ENCODE peak calls at places on chromosomes 3 and 15, in five cellular contexts. Z is HepG2, Y is A549, G is IMR-90, K is K562. O is an unnamed sample.

GRCh38 chr15:36612063-36612788 is 32.8 kb downstream of the CDIN1 start:
- DNase-seq in Z (no peak), Y (no peak), G (peak), K (no peak), O (no peak)

GRCh38 chr15:72306211-72306785 is 13.7 kb downstream of the CELF6 start:
- DNase-seq in G (peak), Z (no peak), K (peak), Y (no peak), O (peak)

GRCh38 chr3:36993326-36994283 is at the start of gene MLH1:
- DNase-seq in Z (peak), G (peak), K (peak), Y (peak), O (peak)

GRCh38 chr15:54681578-54681977 is 515.2 kb downstream of the RSL24D1 start:
- DNase-seq in K (no peak), Y (no peak), G (no peak), Z (no peak), O (no peak)

GRCh38 chr3:118380576-118380975 is 654.1 kb downstream of the IGSF11 start:
- DNase-seq in K (no peak), Z (no peak), G (no peak), Y (no peak), O (no peak)

GRCh38 chr3:61387817-61388216 is 136.6 kb upstream of the FHIT start:
- DNase-seq in G (no peak), K (no peak), Y (no peak), Z (no peak), O (no peak)

GRCh38 chr3:167852216-167852615 is 116.7 kb downstream of the SERPINI1 start:
- DNase-seq in G (peak), K (no peak), Z (no peak), Y (no peak), O (no peak)

GRCh38 chr3:151384741-151385174 is at the start of gene P2RY12:
- DNase-seq in G (no peak), Z (no peak), K (no peak), Y (no peak), O (no peak)

GRCh38 chr3:53824795-53825194 is 21.4 kb downstream of the CHDH start:
- DNase-seq in Y (no peak), K (no peak), Z (no peak), G (no peak), O (no peak)

GRCh38 chr3:143901105-143901504 is 52.8 kb upstream of the SLC9A9 start:
- DNase-seq in Y (no peak), Z (no peak), K (no peak), G (peak), O (no peak)

GRCh38 chr15:90211440-90212168 is 10.5 kb downstream of the SEMA4B start:
- DNase-seq in Z (no peak), G (peak), Y (peak), K (no peak), O (peak)

GRCh38 chr3:54262541-54262940 is 140.2 kb downstream of the CACNA2D3 start:
- DNase-seq in Y (no peak), G (no peak), Z (no peak), K (no peak), O (no peak)

GRCh38 chr15:37536967-37537624 is 397.3 kb upstream of the TMCO5A start:
- DNase-seq in Y (no peak), Z (no peak), G (peak), K (no peak), O (no peak)

GRCh38 chr3:1734494-1735122 is 364.1 kb upstream of the CNTN4 start:
- DNase-seq in Y (no peak), Z (no peak), G (no peak), K (no peak), O (no peak)

GRCh38 chr15:56919708-56920637 is 1.5 kb downstream of the TCF12 start:
- DNase-seq in Z (peak), G (peak), Y (peak), K (peak), O (peak)

GRCh38 chr15:40031300-40031699 is 7.7 kb downstream of the SRP14 start:
- DNase-seq in G (no peak), Y (no peak), K (no peak), Z (no peak), O (no peak)

GRCh38 chr3:37505415-37505814 is 331.0 kb upstream of the LRRFIP2 start:
- DNase-seq in Z (no peak), K (no peak), Y (no peak), G (no peak), O (no peak)

GRCh38 chr3:33687406-33688010 is 30.5 kb downstream of the CLASP2 start:
- DNase-seq in K (no peak), Y (no peak), G (peak), Z (no peak), O (no peak)

GRCh38 chr15:22907161-22907950 is 68.9 kb downstream of the NIPA2 start:
- DNase-seq in Y (no peak), G (no peak), Z (no peak), K (no peak), O (no peak)

GRCh38 chr3:56277236-56277635 is 191.0 kb downstream of the ERC2 start:
- DNase-seq in K (no peak), Y (no peak), G (no peak), Z (no peak), O (no peak)

GRCh38 chr3:169895037-169895436 is 16.3 kb upstream of the SAMD7 start:
- DNase-seq in Z (no peak), Y (no peak), K (no peak), G (no peak), O (no peak)

GRCh38 chr15:38647683-38648082 is 83.1 kb upstream of the RASGRP1 start:
- DNase-seq in Z (peak), Y (peak), K (no peak), G (peak), O (no peak)

GRCh38 chr3:115562636-115563267 is 60.6 kb upstream of the GAP43 start:
- DNase-seq in Y (no peak), G (no peak), Z (no peak), K (no peak), O (no peak)

GRCh38 chr3:105868450-105868744 is 415 bp downstream of the CBLB start:
- DNase-seq in G (peak), Y (peak), Z (peak), K (peak), O (no peak)

GRCh38 chr3:164375538-164375937 is 702.8 kb downstream of the SI start:
- DNase-seq in Z (no peak), G (no peak), Y (no peak), K (no peak), O (no peak)

GRCh38 chr3:162521669-162522068 is 1025.1 kb downstream of the OTOL1 start:
- DNase-seq in Y (no peak), Z (no peak), G (no peak), K (no peak), O (no peak)

GRCh38 chr15:98717942-98718341 is 69.6 kb downstream of the IGF1R start:
- DNase-seq in G (no peak), K (no peak), Z (no peak), Y (no peak), O (no peak)

GRCh38 chr15:70420421-70421196 is 322.9 kb upstream of the TLE3 start:
- DNase-seq in G (no peak), K (no peak), Z (no peak), Y (no peak), O (peak)

GRCh38 chr3:150300847-150301517 is 107.1 kb upstream of the TSC22D2 start:
- DNase-seq in G (peak), K (no peak), Y (no peak), Z (no peak), O (no peak)

GRCh38 chr15:88124199-88124598 is 132.3 kb downstream of the NTRK3 start:
- DNase-seq in Y (no peak), G (no peak), Z (no peak), K (no peak), O (no peak)

GRCh38 chr3:3998140-3998977 is 199.1 kb downstream of the LRRN1 start:
- DNase-seq in G (no peak), K (peak), Z (peak), Y (no peak), O (peak)

GRCh38 chr15:25378501-25378901 is 60.3 kb downstream of the UBE3A start:
- DNase-seq in G (peak), Y (no peak), Z (no peak), K (peak), O (no peak)

GRCh38 chr3:123618768-123619484 is 34.1 kb upstream of the HACD2 start:
- DNase-seq in K (peak), G (peak), Y (no peak), Z (no peak), O (no peak)
- TF ChIP-seq MAFK in K (no peak), G (no peak), Y (no peak), Z (no peak), O (no peak)

GRCh38 chr15:58742424-58743160 is 6.9 kb downstream of the ADAM10 start:
- DNase-seq in G (peak), Z (peak), K (no peak), Y (no peak), O (no peak)

GRCh38 chr15:58741032-58741431 is 8.5 kb downstream of the ADAM10 start:
- DNase-seq in Z (no peak), K (no peak), G (no peak), Y (no peak), O (no peak)

GRCh38 chr15:58743161-58743502 is 6.4 kb downstream of the ADAM10 start:
- DNase-seq in Y (no peak), K (no peak), Z (no peak), G (no peak), O (no peak)

GRCh38 chr15:58738051-58738707 is 11.3 kb downstream of the ADAM10 start:
- DNase-seq in Z (no peak), K (no peak), Y (no peak), G (peak), O (no peak)

DNA sequence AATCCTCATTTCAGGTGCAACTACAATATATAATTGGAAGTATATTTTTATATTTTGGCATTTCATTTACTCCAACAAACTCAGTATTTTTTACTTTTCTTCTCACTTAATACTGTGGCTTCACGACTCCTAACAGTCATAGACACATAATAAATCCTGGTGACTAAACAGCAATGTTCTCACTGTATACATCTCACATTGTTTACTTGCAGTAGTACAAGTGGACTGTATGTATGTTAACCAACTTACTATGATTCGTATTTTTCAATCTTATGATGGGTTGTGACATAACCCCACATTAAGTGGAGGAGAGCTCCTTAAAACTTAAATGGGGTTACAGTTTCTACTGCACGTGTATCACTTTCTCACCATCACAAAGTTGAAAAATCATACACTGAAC is 7.5 kb downstream of the ADAM10 start:
- DNase-seq in Z (no peak), Y (no peak), G (peak), K (no peak), O (no peak)
- H3K4me2 ChIP-seq in Z (peak), Y (no peak), G (peak), K (no peak), O (no peak)

GRCh38 chr3:10471337-10471721 is 34.1 kb downstream of the ATP2B2 start:
- DNase-seq in G (peak), K (no peak), Z (no peak), Y (no peak), O (no peak)
- TF ChIP-seq MAFK in G (no peak), K (no peak), Z (no peak), Y (no peak), O (no peak)

GRCh38 chr3:48015451-48016182 is 599 bp downstream of the MAP4 start:
- DNase-seq in G (peak), K (no peak), Z (peak), Y (no peak), O (no peak)
- H3K4me2 ChIP-seq in G (peak), K (no peak), Z (peak), Y (peak), O (no peak)

GRCh38 chr3:42721690-42722089 is 19.1 kb upstream of the HHATL start:
- DNase-seq in Y (no peak), Z (no peak), G (no peak), K (no peak), O (no peak)

GRCh38 chr3:42718338-42718737 is 15.7 kb upstream of the HHATL start:
- DNase-seq in Y (no peak), Z (no peak), G (no peak), K (no peak), O (peak)

GRCh38 chr3:42719002-42719401 is 16.4 kb upstream of the HHATL start:
- DNase-seq in K (no peak), Z (no peak), G (no peak), Y (no peak), O (no peak)

GRCh38 chr3:42717311-42717710 is 14.7 kb upstream of the HHATL start:
- DNase-seq in Y (no peak), K (no peak), G (no peak), Z (no peak), O (no peak)

GRCh38 chr3:42720126-42720525 is 17.5 kb upstream of the HHATL start:
- DNase-seq in Y (no peak), K (no peak), G (no peak), Z (no peak), O (no peak)
- TF ChIP-seq MAFK in Y (no peak), K (no peak), G (no peak), Z (no peak), O (no peak)

DNA sequence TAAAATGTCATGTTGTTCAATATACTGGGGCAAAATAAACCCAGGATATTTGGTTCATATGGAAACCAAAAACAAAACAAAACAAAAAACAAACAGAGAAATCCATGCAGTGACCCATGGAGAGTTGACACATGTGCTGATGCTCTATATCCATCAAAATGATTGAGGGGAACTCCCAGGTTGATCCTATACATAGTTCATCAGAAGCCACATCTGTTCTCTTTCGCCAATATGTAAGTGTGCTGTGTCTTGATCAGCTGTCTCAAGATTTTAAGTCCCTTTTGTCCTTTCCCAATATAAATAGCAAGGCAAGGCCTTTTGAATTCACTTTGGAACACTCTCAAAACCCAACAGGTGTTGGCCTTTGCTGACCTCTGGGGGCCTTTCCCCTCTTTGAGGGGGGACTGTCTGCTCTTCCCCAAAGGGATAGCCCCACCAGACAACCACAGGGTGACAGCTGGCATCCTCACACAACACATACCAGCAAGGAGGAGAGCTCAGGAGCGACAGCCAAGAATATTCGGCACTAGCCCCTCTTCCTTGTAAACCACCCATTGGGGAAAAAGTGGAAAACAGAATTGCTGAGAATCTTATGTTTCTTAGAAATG is 209.4 kb upstream of the CD96 start:
- DNase-seq in G (no peak), Z (no peak), Y (no peak), K (no peak), O (no peak)
- H3K4me2 ChIP-seq in G (no peak), Z (no peak), Y (no peak), K (no peak), O (no peak)